ENCODE peak calls at places on chromosomes 11 and 22, in five cellular contexts. L is AG09309, B is epithelial cell of esophagus, S is body of pancreas, W is adrenal gland. R is an unnamed sample.

GRCh38 chr22:39277135-39277607 is 32.4 kb upstream of the PDGFB start:
- DNase-seq in B (peak; percentile 74), L (peak; percentile 18), S (no peak), W (no peak), R (no peak)

GRCh38 chr11:125433454-125434121 is 62.5 kb downstream of the FEZ1 start:
- DNase-seq in L (no peak), W (peak; percentile 37), S (peak; percentile 37), B (peak; percentile 73), R (peak; percentile 25)

GRCh38 chr11:78256962-78257361 is 68.2 kb downstream of the USP35 start:
- DNase-seq in S (peak; percentile 88), L (peak; percentile 71), W (peak; percentile 86), B (peak; percentile 30), R (peak; percentile 76)

GRCh38 chr11:9003573-9004309 is at the start of gene NRIP3:
- DNase-seq in L (no peak), B (peak; percentile 52), W (peak; percentile 72), S (peak; percentile 67), R (peak; percentile 77)

GRCh38 chr22:41914611-41915034 is 251 bp downstream of the SHISA8 start:
- DNase-seq in B (no peak), S (no peak), L (no peak), W (no peak), R (no peak)

GRCh38 chr11:65072631-65072966 is 11.2 kb downstream of the CDCA5 start:
- DNase-seq in L (no peak), B (no peak), W (no peak), S (no peak), R (no peak)

GRCh38 chr22:31550871-31551370 is 54.6 kb downstream of the SFI1 start:
- DNase-seq in W (no peak), B (no peak), L (no peak), S (no peak), R (no peak)

GRCh38 chr11:2699185-2699530 is 636 bp downstream of the KCNQ1OT1 start:
- DNase-seq in S (peak; percentile 40), W (peak; percentile 57), B (peak; percentile 27), L (no peak), R (peak; percentile 25)

GRCh38 chr11:61908730-61909622 is 8.4 kb downstream of the RAB3IL1 start:
- DNase-seq in L (no peak), B (no peak), W (peak; percentile 64), S (peak; percentile 59), R (peak; percentile 49)

GRCh38 chr11:15970506-15971214 is 385.7 kb downstream of the SOX6 start:
- DNase-seq in S (no peak), L (no peak), W (no peak), B (no peak), R (no peak)

GRCh38 chr11:877565-877964 is 33.0 kb downstream of the CHID1 start:
- DNase-seq in B (peak; percentile 36), W (no peak), S (no peak), L (no peak), R (no peak)

GRCh38 chr11:129861702-129862107 is 33.7 kb downstream of the NFRKB start:
- DNase-seq in B (peak; percentile 98), L (peak; percentile 88), S (peak; percentile 80), W (peak; percentile 85), R (peak; percentile 71)

GRCh38 chr11:124944565-124944964 is 8.7 kb upstream of the HEPACAM start:
- DNase-seq in S (no peak), B (no peak), L (no peak), W (no peak), R (no peak)

GRCh38 chr22:27424319-27424718 is 377.2 kb downstream of the MN1 start:
- DNase-seq in L (no peak), B (no peak), S (no peak), W (no peak), R (no peak)

GRCh38 chr11:66987158-66987620 is 12.1 kb downstream of the C11orf86 start:
- DNase-seq in W (peak; percentile 59), S (no peak), L (no peak), B (no peak), R (no peak)

GRCh38 chr11:75668508-75669297 is at the start of gene MAP6:
- DNase-seq in L (no peak), S (no peak), W (peak; percentile 27), B (peak; percentile 53), R (no peak)

GRCh38 chr11:8068605-8069221 is 12.3 kb upstream of the TUB start:
- DNase-seq in W (peak; percentile 93), L (no peak), S (peak; percentile 62), B (no peak), R (no peak)

GRCh38 chr11:9875402-9875801 is 211.5 kb downstream of the SWAP70 start:
- DNase-seq in W (no peak), L (no peak), B (no peak), S (no peak), R (no peak)

DNA sequence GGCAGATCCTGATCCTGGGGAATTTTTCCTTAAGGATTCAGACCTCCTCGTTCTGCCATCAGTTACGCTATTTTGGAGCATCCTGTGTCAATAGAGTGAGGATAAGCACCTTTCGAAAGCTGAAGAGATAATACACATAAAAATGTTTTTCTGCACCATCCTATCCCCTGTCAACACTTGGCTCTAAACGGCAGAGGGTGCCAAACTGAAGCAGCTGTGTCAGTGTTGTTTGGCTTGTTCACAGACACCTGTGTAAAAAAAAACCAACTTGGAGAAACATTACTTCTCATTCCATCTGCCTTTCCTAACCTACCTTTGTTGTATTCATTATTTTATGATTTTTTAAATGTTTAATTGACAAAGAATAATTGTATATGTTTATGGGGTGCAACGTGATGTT is 417.0 kb upstream of the DDI1 start:
- DNase-seq in L (no peak), W (no peak), B (peak; percentile 36), S (peak; percentile 13), R (no peak)
- TF ChIP-seq CTCF in L (peak; percentile 23), W (no peak), B (peak; percentile 66), S (no peak), R (no peak)

GRCh38 chr22:49550766-49551362 is 276.8 kb downstream of the BRD1 start:
- DNase-seq in B (no peak), L (no peak), S (no peak), W (no peak), R (no peak)
- TF ChIP-seq CTCF in B (no peak), L (no peak), S (no peak), W (no peak), R (no peak)

DNA sequence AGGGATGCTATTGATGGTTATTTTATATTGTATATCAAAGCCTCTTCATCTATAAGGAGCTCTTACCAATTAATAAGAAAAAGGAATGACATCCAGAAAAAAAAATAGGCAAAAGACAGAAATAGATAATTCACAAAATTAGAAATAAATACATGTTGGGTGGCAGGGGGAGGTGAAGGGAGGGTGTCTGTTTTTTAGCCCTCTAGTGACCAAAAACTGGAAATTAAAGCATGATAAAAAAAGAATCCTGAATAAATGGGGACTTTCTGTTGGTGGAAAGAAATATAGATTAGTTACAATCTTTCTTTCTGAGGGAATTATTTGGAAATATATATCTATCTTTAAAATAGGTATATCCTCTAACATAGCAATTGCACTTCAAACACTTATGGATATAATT is 42.0 kb upstream of the TTC36 start:
- DNase-seq in S (no peak), W (no peak), B (no peak), L (no peak), R (no peak)
- TF ChIP-seq CTCF in S (no peak), W (no peak), B (no peak), L (no peak), R (no peak)

GRCh38 chr22:40678493-40679248 is 613 bp upstream of the MCHR1 start:
- DNase-seq in S (no peak), B (no peak), L (no peak), W (no peak), R (no peak)

GRCh38 chr22:40681451-40681850 is 2.2 kb downstream of the MCHR1 start:
- DNase-seq in L (no peak), B (no peak), W (no peak), S (no peak), R (no peak)

GRCh38 chr22:40680819-40681183 is 1.5 kb downstream of the MCHR1 start:
- DNase-seq in S (no peak), B (no peak), L (no peak), W (no peak), R (no peak)

GRCh38 chr22:40679249-40679963 is at the start of gene MCHR1:
- DNase-seq in W (no peak), B (no peak), S (no peak), L (no peak), R (no peak)

GRCh38 chr22:40679964-40680818 is 907 bp downstream of the MCHR1 start:
- DNase-seq in W (no peak), L (no peak), B (peak; percentile 15), S (no peak), R (no peak)
- TF ChIP-seq CTCF in W (no peak), L (no peak), B (peak; percentile 18), S (no peak), R (no peak)

DNA sequence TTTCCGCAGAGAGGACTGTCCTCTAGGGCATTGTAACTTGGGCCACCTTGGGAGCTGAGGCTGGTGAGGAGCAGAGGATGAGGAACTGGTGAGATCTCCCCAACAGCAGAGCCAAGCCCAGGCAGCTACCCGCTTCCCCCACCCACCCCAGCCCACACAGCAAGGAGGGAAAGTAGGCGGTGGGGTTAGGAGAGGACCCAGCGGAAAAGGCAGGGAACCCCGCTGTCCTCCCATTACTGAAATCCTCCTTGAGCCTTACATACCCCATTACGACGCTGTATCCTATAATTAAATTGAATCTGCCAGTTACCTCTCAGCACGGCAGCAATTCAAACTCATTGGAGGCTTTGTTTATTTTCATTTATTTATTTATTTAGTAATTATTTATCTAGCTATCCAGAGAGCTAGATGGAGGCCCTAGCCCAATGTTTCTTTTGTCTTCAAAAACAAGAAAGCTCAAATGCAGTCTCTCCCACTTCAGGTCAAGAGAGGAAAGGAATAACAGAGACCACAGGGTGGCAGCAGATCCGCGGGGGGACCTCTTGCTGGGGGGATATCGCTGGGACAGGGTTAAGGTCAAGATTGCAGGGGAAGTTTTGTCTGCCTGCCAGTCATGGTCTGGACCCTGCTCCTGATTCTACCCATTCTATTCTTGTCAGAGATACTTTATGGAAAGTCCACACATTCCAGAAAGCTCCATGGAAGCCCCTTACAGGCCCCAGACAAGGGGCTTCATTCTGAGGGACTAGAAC is 218.0 kb downstream of the ST3GAL4 start:
- DNase-seq in B (no peak), S (no peak), W (no peak), L (no peak), R (no peak)
- TF ChIP-seq CTCF in B (no peak), S (no peak), W (no peak), L (peak; percentile 51), R (no peak)

DNA sequence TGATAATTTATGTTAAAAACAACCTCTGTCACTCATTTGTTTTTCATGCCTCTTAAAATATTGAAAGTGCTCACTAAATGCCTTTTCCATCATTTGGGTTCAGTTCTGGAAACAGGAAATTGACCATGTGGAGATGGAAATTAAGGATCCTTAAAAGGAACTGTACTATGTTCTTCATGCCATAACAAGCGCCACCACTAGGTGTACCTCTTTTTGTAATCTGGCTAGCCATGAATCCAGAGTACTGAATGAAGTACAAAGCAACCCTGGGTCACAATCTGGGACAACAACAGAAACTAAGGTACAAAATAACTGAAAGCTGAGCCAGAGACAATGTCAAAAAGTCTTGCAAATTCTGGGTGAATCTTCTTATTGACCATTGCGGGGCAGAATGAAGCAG is 559.1 kb downstream of the FAM181B start:
- DNase-seq in W (no peak), S (no peak), L (no peak), B (no peak), R (no peak)
- TF ChIP-seq CTCF in W (peak; percentile 12), S (no peak), L (no peak), B (peak; percentile 32), R (no peak)

GRCh38 chr11:96332236-96332761 is 10.7 kb downstream of the MAML2 start:
- DNase-seq in L (no peak), B (peak; percentile 53), S (no peak), W (no peak), R (no peak)
- TF ChIP-seq CTCF in L (no peak), B (no peak), S (no peak), W (no peak), R (no peak)

R was measured in mucosa of descending colon.